ENCODE peak calls at places on chromosomes 1 and 21, in nine cellular contexts. Z is activated CD4-positive, alpha-beta T cell treated with anti-CD3 and anti-CD28 coated beads, Interleukin-2, amount 10 ng/mL, durations not matched to agents 24 days and 14 days; O is prostate gland; I is Right ventricle myocardium superior; L is NCI-H2081; P is neural crest cell; F is stimulated activated CD4-positive, alpha-beta T cell treated with anti-CD3 and anti-CD28 coated beads, Interleukin-2, amount 100 ng/mL, for 48 hours; K is immature natural killer cell; X is AG04450. N is an unnamed sample.

GRCh38 chr1:70499695-70500094 is 88.6 kb downstream of the CTH start:
- DNase-seq in I (no peak), L (no peak), X (no peak), O (no peak), F (no peak), K (no peak), Z (no peak), P (no peak), N (no peak)

GRCh38 chr1:9561429-9561828 is 22.2 kb downstream of the SLC25A33 start:
- DNase-seq in O (peak), L (peak), K (no peak), F (no peak), X (peak), Z (no peak), I (no peak), P (no peak), N (peak)

GRCh38 chr1:118507391-118507790 is 322.4 kb upstream of the SPAG17 start:
- DNase-seq in I (no peak), K (no peak), L (no peak), P (no peak), O (no peak), Z (no peak), X (no peak), F (no peak), N (no peak)

GRCh38 chr1:110421159-110421777 is 13.8 kb upstream of the LAMTOR5 start:
- DNase-seq in Z (peak), P (no peak), L (no peak), F (no peak), K (no peak), X (no peak), I (no peak), O (no peak), N (no peak)

GRCh38 chr21:36563301-36563926 is 83.5 kb upstream of the CLDN14 start:
- DNase-seq in X (no peak), F (no peak), P (no peak), L (no peak), O (no peak), I (no peak), K (no peak), Z (no peak), N (no peak)

GRCh38 chr1:157734328-157734727 is 33.8 kb upstream of the FCRL3 start:
- DNase-seq in O (no peak), K (no peak), X (no peak), L (no peak), P (no peak), Z (peak), I (no peak), F (no peak), N (no peak)

GRCh38 chr1:245598524-245599310 is 443.9 kb downstream of the KIF26B start:
- DNase-seq in O (no peak), Z (no peak), L (no peak), P (no peak), F (no peak), I (peak), K (no peak), X (no peak), N (no peak)

GRCh38 chr1:153795325-153795837 is 20.2 kb downstream of the SLC27A3 start:
- DNase-seq in L (no peak), P (no peak), F (no peak), I (no peak), X (no peak), Z (no peak), K (no peak), O (no peak), N (no peak)

GRCh38 chr1:227779021-227779441 is 36.4 kb upstream of the PRSS38 start:
- DNase-seq in X (no peak), K (no peak), Z (no peak), O (no peak), I (no peak), L (no peak), F (no peak), P (no peak), N (no peak)

GRCh38 chr1:15788624-15789301 is 18.7 kb downstream of the UQCRHL start:
- DNase-seq in F (no peak), Z (no peak), X (no peak), P (no peak), L (no peak), O (no peak), I (no peak), K (no peak), N (no peak)

GRCh38 chr1:70685300-70686286 is 274.5 kb downstream of the CTH start:
- DNase-seq in X (peak), F (peak), K (peak), Z (peak), I (no peak), P (peak), L (peak), O (peak), N (peak)

GRCh38 chr1:43286533-43286932 is 1.2 kb upstream of the C1orf210 start:
- DNase-seq in O (no peak), P (no peak), Z (no peak), K (no peak), I (no peak), L (no peak), F (no peak), X (no peak), N (no peak)

GRCh38 chr1:235075955-235076308 is 52.7 kb downstream of the TOMM20 start:
- DNase-seq in I (no peak), X (no peak), P (no peak), O (no peak), F (peak), L (no peak), Z (no peak), K (no peak), N (no peak)

N was measured in HAP-1.